ENCODE peak calls at places on chromosomes 11 and 22, in eight cellular contexts. B is heart right ventricle, Y is upper lobe of right lung, K is pancreas, R is MCF 10A, P is mucosa of descending colon, I is fibroblast of lung, E is keratinocyte. F is an unnamed sample.

GRCh38 chr22:16969508-16970327 is 38.3 kb downstream of the GAB4 start:
- DNase-seq in B (no peak), Y (no peak), K (no peak), R (no peak), P (no peak), I (no peak), E (no peak), F (no peak)

GRCh38 chr11:13054278-13054677 is 45.2 kb downstream of the RASSF10 start:
- DNase-seq in B (no peak), Y (no peak), K (no peak), R (peak; percentile 61), P (no peak), I (no peak), E (no peak), F (no peak)

GRCh38 chr22:25777870-25778269 is 35.9 kb downstream of the MYO18B start:
- DNase-seq in B (no peak), Y (no peak), K (no peak), R (peak; percentile 71), P (no peak), I (peak; percentile 36), E (no peak), F (peak; percentile 48)

GRCh38 chr22:31800065-31800464 is 46.2 kb downstream of the DEPDC5 start:
- DNase-seq in B (no peak), Y (no peak), K (no peak), R (peak; percentile 39), P (no peak), I (peak; percentile 56), E (peak; percentile 57), F (no peak)

GRCh38 chr11:131889146-131889577 is 518.7 kb downstream of the NTM start:
- DNase-seq in B (no peak), Y (no peak), K (no peak), R (no peak), P (no peak), I (peak; percentile 90), E (no peak), F (no peak)

GRCh38 chr11:119540370-119541125 is 117.6 kb upstream of the THY1 start:
- DNase-seq in B (no peak), Y (no peak), K (no peak), R (no peak), P (no peak), I (no peak), E (no peak), F (peak; percentile 22)

GRCh38 chr11:69449320-69450063 is 32.0 kb upstream of the LINC01488 start:
- DNase-seq in B (peak; percentile 80), Y (no peak), K (no peak), R (no peak), P (no peak), I (peak; percentile 57), E (no peak), F (no peak)

GRCh38 chr11:112839051-112839450 is 122.2 kb upstream of the NCAM1 start:
- DNase-seq in B (no peak), Y (no peak), K (no peak), R (no peak), P (no peak), I (no peak), E (no peak), F (no peak)

GRCh38 chr22:32556150-32556549 is 81.5 kb downstream of the FBXO7 start:
- DNase-seq in B (no peak), Y (no peak), K (no peak), R (no peak), P (no peak), I (no peak), E (no peak), F (no peak)

GRCh38 chr11:34614334-34615113 is 6.4 kb upstream of the EHF start:
- DNase-seq in B (no peak), Y (no peak), K (no peak), R (no peak), P (no peak), I (peak; percentile 33), E (no peak), F (no peak)

GRCh38 chr11:122170815-122171475 is 54.9 kb upstream of the BLID start:
- DNase-seq in B (no peak), Y (no peak), K (no peak), R (peak; percentile 73), P (no peak), I (peak; percentile 96), E (peak; percentile 69), F (no peak)

GRCh38 chr11:46380340-46381045 is 976 bp upstream of the MDK start:
- DNase-seq in B (peak; percentile 73), Y (peak; percentile 87), K (peak; percentile 69), R (peak; percentile 50), P (peak; percentile 91), I (peak; percentile 51), E (no peak), F (peak; percentile 90)

GRCh38 chr22:48398181-48398905 is 1429.3 kb downstream of the BRD1 start:
- DNase-seq in B (no peak), Y (no peak), K (no peak), R (no peak), P (no peak), I (no peak), E (no peak), F (peak; percentile 21)

GRCh38 chr22:40258463-40259046 is 80.8 kb downstream of the TNRC6B start:
- DNase-seq in B (no peak), Y (no peak), K (no peak), R (peak; percentile 91), P (no peak), I (peak; percentile 41), E (peak; percentile 67), F (no peak)

GRCh38 chr11:16261836-16262644 is 94.3 kb downstream of the SOX6 start:
- DNase-seq in B (no peak), Y (no peak), K (no peak), R (no peak), P (no peak), I (no peak), E (no peak), F (no peak)

GRCh38 chr11:69353696-69354544 is 60.0 kb downstream of the MYEOV start:
- DNase-seq in B (no peak), Y (no peak), K (no peak), R (no peak), P (no peak), I (no peak), E (no peak), F (no peak)

GRCh38 chr22:48333323-48333763 is 1494.3 kb downstream of the BRD1 start:
- DNase-seq in B (no peak), Y (no peak), K (no peak), R (no peak), P (no peak), I (no peak), E (no peak), F (no peak)

GRCh38 chr11:126733685-126734084 is 266.9 kb downstream of the KIRREL3 start:
- DNase-seq in B (no peak), Y (no peak), K (no peak), R (no peak), P (no peak), I (no peak), E (no peak), F (no peak)

GRCh38 chr11:108466405-108466804 is 924 bp downstream of the C11orf65 start:
- DNase-seq in B (no peak), Y (no peak), K (no peak), R (no peak), P (no peak), I (no peak), E (no peak), F (no peak)

GRCh38 chr11:64224151-64224890 is 1.7 kb downstream of the TRPT1 start:
- DNase-seq in B (no peak), Y (no peak), K (no peak), R (peak; percentile 81), P (peak; percentile 64), I (peak; percentile 37), E (no peak), F (no peak)

GRCh38 chr11:120581317-120581716 is 69.8 kb downstream of the GRIK4 start:
- DNase-seq in B (no peak), Y (no peak), K (no peak), R (no peak), P (no peak), I (no peak), E (no peak), F (no peak)

GRCh38 chr11:111334495-111335123 is 36.3 kb downstream of the POU2AF3 start:
- DNase-seq in B (no peak), Y (no peak), K (peak; percentile 73), R (no peak), P (no peak), I (peak; percentile 30), E (no peak), F (no peak)

GRCh38 chr22:37675930-37676571 is 615 bp downstream of the LGALS1 start:
- DNase-seq in B (peak; percentile 66), Y (peak; percentile 73), K (peak; percentile 45), R (peak; percentile 59), P (peak; percentile 70), I (peak; percentile 25), E (no peak), F (no peak)

GRCh38 chr22:46849951-46850350 is 87.5 kb downstream of the TBC1D22A start:
- DNase-seq in B (no peak), Y (no peak), K (no peak), R (no peak), P (no peak), I (no peak), E (no peak), F (no peak)
- TF ChIP-seq CTCF in B (no peak), Y (no peak), K (no peak), R (no peak), P (no peak), I (no peak), E (no peak), F (no peak)

DNA sequence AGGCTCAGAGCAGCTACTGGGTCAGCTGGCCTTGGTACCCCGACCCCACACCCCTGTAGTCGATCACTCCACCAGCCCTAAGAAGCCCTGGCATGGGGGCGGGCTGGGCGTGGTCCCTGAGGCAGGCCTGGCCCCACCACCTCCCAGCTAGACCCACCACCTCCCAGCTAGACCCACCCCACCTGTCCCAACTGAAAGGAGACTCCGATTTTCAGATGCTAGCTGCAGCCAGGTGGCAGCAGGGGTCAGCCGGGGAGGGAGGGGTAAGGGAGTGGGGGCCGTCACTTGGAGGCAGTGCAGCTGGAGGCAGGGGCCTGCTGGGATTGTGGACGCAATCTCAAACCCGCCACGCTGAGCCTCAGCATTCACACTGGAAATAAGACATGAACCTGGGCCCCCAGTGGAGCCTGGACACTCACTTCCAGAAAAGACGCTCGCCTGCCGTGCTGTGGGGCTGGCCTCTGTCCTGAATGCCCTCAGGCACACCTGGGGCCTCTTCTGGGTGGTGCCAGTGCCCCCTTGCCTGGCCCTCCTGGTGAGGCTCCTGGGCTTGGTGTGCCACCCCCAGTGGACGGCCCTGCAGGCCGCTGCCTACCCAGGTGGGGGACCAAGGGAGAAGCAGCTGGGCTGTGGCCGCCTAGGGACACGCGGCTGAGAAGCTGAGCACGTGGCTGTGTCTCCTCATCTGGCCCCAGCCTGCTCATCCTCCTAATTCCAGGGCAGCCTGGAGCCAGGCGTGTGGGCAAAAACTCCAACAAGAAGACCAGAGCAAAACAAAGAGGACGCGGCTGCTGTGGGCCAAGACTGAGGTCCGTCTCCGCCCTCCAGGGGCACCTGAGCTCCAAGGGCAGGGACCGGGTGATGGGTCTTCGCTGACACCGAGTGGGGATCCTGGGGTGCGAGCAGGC is 26.7 kb downstream of the OSBPL5 start:
- DNase-seq in B (peak; percentile 13), Y (peak; percentile 58), K (no peak), R (no peak), P (peak; percentile 39), I (no peak), E (no peak), F (no peak)
- TF ChIP-seq CTCF in B (no peak), Y (no peak), K (no peak), R (no peak), P (no peak), I (no peak), E (no peak), F (no peak)

GRCh38 chr22:23071163-23072034 is 1.1 kb downstream of the GNAZ start:
- DNase-seq in B (peak; percentile 8), Y (peak; percentile 58), K (no peak), R (no peak), P (peak; percentile 40), I (no peak), E (no peak), F (peak; percentile 43)
- TF ChIP-seq CTCF in B (no peak), Y (no peak), K (no peak), R (no peak), P (no peak), I (no peak), E (no peak), F (no peak)

GRCh38 chr11:118401151-118401879 is at the start of gene ATP5MG:
- DNase-seq in B (peak; percentile 92), Y (peak; percentile 95), K (peak; percentile 88), R (peak; percentile 92), P (peak; percentile 93), I (peak; percentile 84), E (peak; percentile 41), F (peak; percentile 84)
- TF ChIP-seq CTCF in B (no peak), Y (no peak), K (no peak), R (no peak), P (no peak), I (no peak), E (no peak), F (peak; percentile 4)

F was measured in Peyer's patch.